ENCODE peak calls at places on chromosome 19, in nine cellular contexts. G is adrenal gland, M is endothelial cell of umbilical vein, Y is neural progenitor cell, J is testis, A is dorsolateral prefrontal cortex, I is hepatocyte, B is left lung, H is OCI-LY7. R is an unnamed sample.

GRCh38 chr19:38193445-38193844 is 30.6 kb downstream of the DPF1 start:
- DNase-seq in G (no peak), M (no peak), Y (no peak), J (no peak), A (no peak), I (no peak), B (no peak), H (no peak), R (no peak)

GRCh38 chr19:55348317-55349034 is 6.0 kb downstream of the COX6B2 start:
- DNase-seq in G (no peak), M (no peak), Y (peak; percentile 63), J (no peak), A (no peak), I (no peak), B (no peak), H (no peak), R (no peak)

GRCh38 chr19:12648088-12648487 is 18.5 kb downstream of the MAN2B1 start:
- DNase-seq in G (no peak), M (no peak), Y (no peak), J (no peak), A (no peak), I (no peak), B (peak; percentile 83), H (no peak), R (no peak)

GRCh38 chr19:55115446-55116065 is 1.9 kb downstream of the PPP1R12C start:
- DNase-seq in G (no peak), M (peak; percentile 21), Y (no peak), J (no peak), A (no peak), I (peak; percentile 55), B (no peak), H (no peak), R (no peak)

GRCh38 chr19:2277138-2277537 is 4.8 kb downstream of the PEAK3 start:
- DNase-seq in G (no peak), M (no peak), Y (no peak), J (no peak), A (no peak), I (no peak), B (no peak), H (no peak), R (no peak)

GRCh38 chr19:12940897-12941296 is 2.5 kb downstream of the CALR start:
- DNase-seq in G (no peak), M (no peak), Y (no peak), J (no peak), A (no peak), I (no peak), B (no peak), H (no peak), R (no peak)

GRCh38 chr19:19615086-19615485 is 3.4 kb downstream of the PBX4 start:
- DNase-seq in G (no peak), M (no peak), Y (no peak), J (no peak), A (no peak), I (no peak), B (peak; percentile 1), H (no peak), R (no peak)

GRCh38 chr19:39870171-39870971 is 24.2 kb upstream of the FBL start:
- DNase-seq in G (no peak), M (no peak), Y (peak; percentile 52), J (no peak), A (no peak), I (no peak), B (no peak), H (no peak), R (no peak)

DNA sequence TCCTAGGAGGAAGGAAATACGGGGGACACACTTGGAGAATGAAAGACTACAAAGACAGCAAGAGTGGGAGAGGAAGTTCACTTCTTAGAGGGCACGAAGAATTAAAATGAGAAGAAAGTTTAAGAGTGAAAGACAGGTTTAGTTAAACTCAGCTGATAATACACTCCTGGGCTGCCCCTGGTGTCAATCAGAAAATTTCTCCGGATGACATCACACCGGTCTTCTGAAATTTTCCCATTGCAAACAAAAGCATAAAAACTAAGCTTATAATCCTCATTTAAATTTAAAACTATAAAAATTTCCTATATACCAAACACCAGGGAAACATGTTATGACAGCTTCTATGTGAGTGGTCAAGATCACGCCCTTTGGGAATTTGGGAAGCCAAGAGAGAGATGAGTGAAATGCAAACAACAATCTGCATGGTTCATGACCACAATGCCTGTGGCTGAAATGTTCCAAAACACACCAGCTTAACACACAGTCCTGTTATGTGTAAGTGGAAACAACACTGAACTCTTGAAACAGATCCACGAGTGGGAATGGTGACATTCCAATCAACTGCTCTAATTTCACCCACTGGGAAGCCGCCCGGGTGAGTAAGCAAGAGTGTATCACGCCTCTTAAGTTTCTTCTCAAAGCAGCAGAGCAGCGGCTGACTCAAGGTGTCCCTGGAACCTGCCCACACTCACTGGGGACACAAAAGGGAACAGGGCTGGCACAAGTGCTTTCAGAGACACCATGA is 49.0 kb downstream of the BRD4 start:
- DNase-seq in G (no peak), M (no peak), Y (no peak), J (no peak), A (no peak), I (no peak), B (no peak), H (no peak), R (no peak)
- H3K27ac ChIP-seq in G (no peak overlapping the region), M (no peak overlapping the region), Y (no peak overlapping the region), J (no peak overlapping the region), A (no peak overlapping the region), I (peak overlapping the region; percentile 54), B (peak overlapping the region; percentile 30), H (no peak overlapping the region), R (peak overlapping the region; percentile 93)

DNA sequence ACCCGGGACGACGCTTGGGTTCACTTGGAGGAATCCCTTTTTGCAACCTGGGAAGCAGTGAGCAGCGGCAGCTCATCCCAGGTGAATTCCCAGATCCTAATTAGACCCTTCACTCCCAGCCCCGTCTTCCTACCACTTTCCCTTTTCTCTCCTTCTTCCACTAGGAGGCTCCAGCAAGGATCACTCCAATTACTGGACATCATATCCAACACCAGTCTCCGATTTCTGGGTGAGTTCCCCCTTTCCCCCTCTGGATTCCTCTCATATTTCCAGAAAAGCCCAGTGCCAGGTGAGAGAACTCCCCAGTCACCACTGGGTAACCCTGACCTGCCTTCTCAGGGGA is 17.1 kb upstream of the ZSCAN4 start:
- DNase-seq in G (no peak), M (no peak), Y (peak; percentile 9), J (no peak), A (no peak), I (no peak), B (no peak), H (no peak), R (no peak)
- TF ChIP-seq CTCF in G (no peak), M (no peak), Y (peak; percentile 13), J (no peak), A (no peak), I (peak; percentile 5), B (no peak), H (no peak), R (no peak)

GRCh38 chr19:42471554-42472249 is 29.0 kb upstream of the CXCL17 start:
- DNase-seq in G (no peak), M (no peak), Y (no peak), J (no peak), A (no peak), I (no peak), B (no peak), H (peak; percentile 17), R (no peak)
- H3K27ac ChIP-seq in G (no peak overlapping the region), M (no peak overlapping the region), Y (no peak overlapping the region), J (no peak overlapping the region), A (no peak overlapping the region), I (no peak overlapping the region), B (no peak overlapping the region), H (peak overlapping the region; percentile 4), R (no peak overlapping the region)

GRCh38 chr19:51127755-51128154 is 3.0 kb downstream of the SIGLEC9 start:
- DNase-seq in G (peak; percentile 71), M (no peak), Y (no peak), J (no peak), A (peak; percentile 39), I (no peak), B (no peak), H (no peak), R (no peak)

GRCh38 chr19:51129716-51130115 is 5.0 kb downstream of the SIGLEC9 start:
- DNase-seq in G (no peak), M (no peak), Y (no peak), J (no peak), A (peak; percentile 13), I (no peak), B (no peak), H (no peak), R (no peak)

GRCh38 chr19:51128227-51128626 is 3.5 kb downstream of the SIGLEC9 start:
- DNase-seq in G (no peak), M (no peak), Y (no peak), J (no peak), A (peak; percentile 28), I (no peak), B (no peak), H (no peak), R (no peak)

GRCh38 chr19:51135004-51135403 is 7.1 kb upstream of the SIGLEC7 start:
- DNase-seq in G (no peak), M (no peak), Y (no peak), J (no peak), A (no peak), I (no peak), B (no peak), H (no peak), R (no peak)

DNA sequence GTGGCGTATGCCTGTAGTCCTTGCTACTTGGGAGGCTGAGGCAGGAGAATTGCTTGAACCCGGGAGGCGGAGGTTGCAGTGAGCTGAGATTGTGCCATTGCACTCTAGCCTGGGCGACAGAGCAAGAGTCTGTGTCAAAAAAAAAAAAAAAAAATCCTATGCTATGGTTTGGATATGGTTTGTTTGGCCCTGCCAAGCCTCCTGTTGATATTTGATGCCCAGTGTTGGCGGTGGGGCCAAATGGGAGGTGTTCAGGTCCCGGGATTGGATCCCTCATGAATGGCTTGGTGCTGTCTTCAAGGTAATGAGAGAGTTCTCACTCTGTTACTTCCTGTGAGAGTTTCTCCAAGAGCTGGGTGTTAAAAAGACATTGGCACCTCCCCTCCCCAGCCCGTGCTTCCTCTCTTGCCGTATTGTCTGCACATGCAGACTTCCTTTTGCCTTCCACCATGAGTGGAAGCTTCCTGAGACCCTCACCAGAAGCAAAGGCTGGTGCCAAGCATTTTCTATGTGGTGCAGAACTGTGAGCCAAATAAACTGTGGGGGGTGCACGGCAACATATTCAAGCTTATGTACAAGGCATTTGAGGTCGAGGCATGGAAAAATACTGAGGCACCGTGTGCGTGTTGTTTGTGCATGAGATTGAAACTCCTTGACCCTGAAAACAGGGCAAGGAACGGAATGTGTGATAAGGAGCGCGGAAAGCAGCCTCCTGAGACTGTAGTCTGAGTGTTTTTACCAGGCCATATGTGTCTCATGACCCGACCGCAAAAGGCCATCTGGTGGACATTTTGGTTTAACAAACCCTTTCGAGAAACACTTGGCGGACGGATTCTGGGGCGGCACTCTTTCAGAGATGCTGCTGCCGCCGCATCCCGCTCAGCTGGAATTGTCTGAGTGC is 7.3 kb downstream of the SIGLEC9 start:
- DNase-seq in G (peak; percentile 77), M (peak; percentile 80), Y (peak; percentile 43), J (peak; percentile 93), A (peak; percentile 36), I (peak; percentile 71), B (no peak), H (no peak), R (no peak)
- TF ChIP-seq CTCF in G (no peak), M (no peak), Y (no peak), J (peak; percentile 40), A (no peak), I (no peak), B (no peak), H (no peak), R (no peak)

GRCh38 chr19:52366414-52366824 is 3.3 kb upstream of the ZNF880 start:
- DNase-seq in G (no peak), M (no peak), Y (no peak), J (no peak), A (no peak), I (no peak), B (no peak), H (no peak), R (no peak)

GRCh38 chr19:52370341-52370710 is 603 bp downstream of the ZNF880 start:
- DNase-seq in G (no peak), M (no peak), Y (no peak), J (no peak), A (no peak), I (no peak), B (no peak), H (no peak), R (no peak)

GRCh38 chr19:52369463-52370340 is at the start of gene ZNF880:
- DNase-seq in G (peak; percentile 96), M (peak; percentile 89), Y (peak; percentile 93), J (peak; percentile 97), A (peak; percentile 94), I (peak; percentile 96), B (peak; percentile 93), H (no peak), R (peak; percentile 90)
- H3K27ac ChIP-seq in G (peak within 1 kb of the TSS; percentile 71), M (peak within 1 kb of the TSS; percentile 97), Y (peak within 1 kb of the TSS; percentile 82), J (peak within 1 kb of the TSS; percentile 89), A (peak within 1 kb of the TSS; percentile 78), I (peak within 1 kb of the TSS; percentile 100), B (peak within 1 kb of the TSS; percentile 94), H (no peak within 1 kb of the TSS), R (peak within 1 kb of the TSS; percentile 81)

R was measured in RWPE1.